ENCODE peak calls at places on chromosomes 1 and 21, in seven cellular contexts. F is central memory CD4-positive, alpha-beta T cell; C is DMS 273 treated with DMSO at 0.1 percent for 48 hours; W is T follicular helper cell; D is activated CD4-positive, alpha-beta memory T cell treated with anti-CD3 and anti-CD28 coated beads, Interleukin-2, amount 10 ng/mL, durations not matched to agents 7 days and 5 days; L is endodermal cell; S is smooth muscle cell of the brain vasculature. P is an unnamed sample.

GRCh38 chr21:45962531-45963224 is 18.9 kb upstream of the COL6A1 start:
- DNase-seq in F (no peak), C (no peak), W (no peak), D (no peak), L (no peak), S (no peak), P (no peak)

GRCh38 chr1:1364266-1364665 is 5.9 kb upstream of the MXRA8 start:
- DNase-seq in F (no peak), C (no peak), W (no peak), D (no peak), L (no peak), S (no peak), P (no peak)

GRCh38 chr21:22476726-22477646 is 1478.8 kb downstream of the NCAM2 start:
- DNase-seq in F (no peak), C (no peak), W (no peak), D (no peak), L (peak), S (no peak), P (no peak)

GRCh38 chr1:110677016-110677415 is 2.3 kb upstream of the KCNA3 start:
- DNase-seq in F (no peak), C (no peak), W (no peak), D (no peak), L (no peak), S (no peak), P (peak)

GRCh38 chr1:78743626-78744025 is 94.0 kb downstream of the IFI44 start:
- DNase-seq in F (no peak), C (no peak), W (no peak), D (no peak), L (no peak), S (no peak), P (no peak)

GRCh38 chr1:74396942-74397341 is 115.5 kb downstream of the LRRC53 start:
- DNase-seq in F (no peak), C (no peak), W (no peak), D (no peak), L (no peak), S (no peak), P (no peak)

GRCh38 chr1:62439652-62440371 is 3.0 kb downstream of the USP1 start:
- DNase-seq in F (no peak), C (no peak), W (no peak), D (no peak), L (no peak), S (no peak), P (no peak)

GRCh38 chr1:246128494-246129069 is 378.5 kb downstream of the SMYD3 start:
- DNase-seq in F (no peak), C (no peak), W (no peak), D (no peak), L (no peak), S (no peak), P (no peak)

GRCh38 chr1:156661932-156662587 is 15.1 kb downstream of the NES start:
- DNase-seq in F (no peak), C (no peak), W (no peak), D (no peak), L (peak), S (no peak), P (no peak)

GRCh38 chr1:156816561-156817328 is at the start of gene SH2D2A:
- DNase-seq in F (peak), C (no peak), W (peak), D (peak), L (no peak), S (no peak), P (no peak)

GRCh38 chr1:157992031-157992568 is 1.3 kb upstream of the KIRREL1 start:
- DNase-seq in F (no peak), C (peak), W (no peak), D (peak), L (peak), S (no peak), P (peak)

GRCh38 chr21:34635307-34635706 is 20.4 kb upstream of the RCAN1 start:
- DNase-seq in F (no peak), C (no peak), W (no peak), D (no peak), L (peak), S (no peak), P (no peak)